ENCODE peak calls at places on chromosome 11, in seven cellular contexts. D is neural crest cell, T is anterior cingulate cortex, S is prostate gland, J is DMS153, E is NCI-H82, O is fibroblast of lung. A is an unnamed sample.

GRCh38 chr11:86218125-86219081 is 26.1 kb upstream of the EED start:
- DNase-seq in D (peak), T (peak), S (peak), J (peak), E (peak), O (peak), A (peak)

GRCh38 chr11:120197254-120197891 is 13.5 kb upstream of the OAF start:
- DNase-seq in D (no peak), T (no peak), S (no peak), J (no peak), E (no peak), O (no peak), A (no peak)

GRCh38 chr11:68825603-68826002 is 16.1 kb downstream of the CPT1A start:
- DNase-seq in D (no peak), T (no peak), S (no peak), J (no peak), E (peak), O (no peak), A (peak)

GRCh38 chr11:130261546-130261945 is 53.2 kb downstream of the ZBTB44 start:
- DNase-seq in D (no peak), T (no peak), S (no peak), J (no peak), E (no peak), O (no peak), A (no peak)

GRCh38 chr11:30504468-30504867 is 81.7 kb downstream of the MPPED2 start:
- DNase-seq in D (no peak), T (no peak), S (no peak), J (no peak), E (no peak), O (no peak), A (no peak)

GRCh38 chr11:101759771-101760450 is 154.9 kb upstream of the CEP126 start:
- DNase-seq in D (no peak), T (no peak), S (no peak), J (no peak), E (peak), O (peak), A (no peak)

GRCh38 chr11:70539360-70540095 is 141.2 kb downstream of the CTTN start:
- DNase-seq in D (no peak), T (no peak), S (no peak), J (no peak), E (no peak), O (no peak), A (no peak)

GRCh38 chr11:34468209-34468841 is 29.6 kb downstream of the CAT start:
- DNase-seq in D (no peak), T (no peak), S (peak), J (peak), E (peak), O (peak), A (peak)

GRCh38 chr11:128375941-128376340 is 211.4 kb downstream of the ETS1 start:
- DNase-seq in D (no peak), T (no peak), S (no peak), J (no peak), E (no peak), O (no peak), A (no peak)

GRCh38 chr11:76394411-76394810 is 13.3 kb downstream of the GVQW3 start:
- DNase-seq in D (no peak), T (no peak), S (no peak), J (no peak), E (no peak), O (no peak), A (no peak)

GRCh38 chr11:93737904-93738612 is 3.2 kb downstream of the TAF1D start:
- DNase-seq in D (no peak), T (no peak), S (no peak), J (no peak), E (peak), O (no peak), A (no peak)

GRCh38 chr11:68122936-68123539 is 1.9 kb upstream of the CHKA start:
- DNase-seq in D (no peak), T (no peak), S (no peak), J (no peak), E (no peak), O (no peak), A (peak)

GRCh38 chr11:65554057-65554818 is 3.9 kb downstream of the LTBP3 start:
- DNase-seq in D (no peak), T (no peak), S (no peak), J (no peak), E (peak), O (no peak), A (no peak)